ENCODE peak calls at places on chromosomes 2 and 18, in eight cellular contexts. T is cardiac fibroblast; C is hepatic stellate cell; X is neural progenitor cell; V is CD8-positive, alpha-beta T cell; Z is T-helper 9 cell; D is stimulated activated CD4-positive, alpha-beta T cell treated with anti-CD3 and anti-CD28 coated beads, Interleukin-4, amount 100 ng/mL, for 24 hours; A is GM10248. L is an unnamed sample.

GRCh38 chr2:120485096-120485495 is 139.2 kb downstream of the INHBB start:
- DNase-seq in T (no peak), C (no peak), X (no peak), V (no peak), Z (no peak), D (no peak), A (no peak), L (no peak)

GRCh38 chr2:27262379-27263286 is at the start of gene SLC30A3:
- DNase-seq in T (peak), C (peak), X (peak), V (peak), Z (peak), D (peak), A (peak), L (peak)

GRCh38 chr2:72837171-72837570 is 11.3 kb upstream of the EXOC6B start:
- DNase-seq in T (peak), C (no peak), X (no peak), V (no peak), Z (no peak), D (no peak), A (no peak), L (no peak)

GRCh38 chr2:55922488-55922887 is 1.1 kb downstream of the EFEMP1 start:
- DNase-seq in T (peak), C (no peak), X (peak), V (no peak), Z (no peak), D (no peak), A (no peak), L (no peak)

GRCh38 chr18:31684279-31685096 is at the start of gene B4GALT6:
- DNase-seq in T (peak), C (peak), X (peak), V (no peak), Z (no peak), D (no peak), A (peak), L (no peak)

GRCh38 chr2:26471766-26472706 is 5.9 kb downstream of the OTOF start:
- DNase-seq in T (no peak), C (no peak), X (no peak), V (no peak), Z (no peak), D (no peak), A (no peak), L (no peak)

GRCh38 chr18:35458677-35459441 is 38.9 kb downstream of the INO80C start:
- DNase-seq in T (peak), C (peak), X (no peak), V (no peak), Z (no peak), D (no peak), A (no peak), L (no peak)

GRCh38 chr2:95387358-95387757 is 15.2 kb upstream of the FAHD2A start:
- DNase-seq in T (no peak), C (no peak), X (no peak), V (no peak), Z (no peak), D (no peak), A (no peak), L (no peak)

GRCh38 chr18:63882333-63883141 is 5.0 kb upstream of the SERPINB2 start:
- DNase-seq in T (peak), C (peak), X (no peak), V (no peak), Z (no peak), D (no peak), A (no peak), L (no peak)

GRCh38 chr2:80288576-80288975 is 16.0 kb downstream of the LRRTM1 start:
- DNase-seq in T (peak), C (no peak), X (peak), V (no peak), Z (no peak), D (no peak), A (no peak), L (no peak)

GRCh38 chr2:102094917-102095316 is 47.6 kb upstream of the IL1R1 start:
- DNase-seq in T (peak), C (no peak), X (no peak), V (no peak), Z (no peak), D (peak), A (no peak), L (no peak)

GRCh38 chr18:57051586-57052044 is 95.3 kb upstream of the BOD1L2 start:
- DNase-seq in T (no peak), C (no peak), X (no peak), V (no peak), Z (no peak), D (no peak), A (peak), L (no peak)

GRCh38 chr18:79914614-79915160 is 36.8 kb downstream of the SLC66A2 start:
- DNase-seq in T (no peak), C (no peak), X (no peak), V (no peak), Z (no peak), D (no peak), A (no peak), L (no peak)